ENCODE peak calls at places on chromosomes 11 and 22, in nine cellular contexts. N is A549, A is right lobe of liver, Z is adrenal gland, J is GM12878, T is ovary, C is H54, H is sigmoid colon, W is transverse colon. U is an unnamed sample.
A peak's percentile ranks its signal among the peaks of the same experiment; 100 is the strongest.

GRCh38 chr11:75777461-75778110 is 9.0 kb downstream of the DGAT2 start:
- DNase-seq in N (no peak), A (no peak), Z (no peak), J (no peak), T (no peak), C (no peak), H (no peak), W (no peak), U (no peak)

GRCh38 chr22:38986629-38987028 is 4.5 kb downstream of the APOBEC3B start:
- DNase-seq in N (no peak), A (no peak), Z (no peak), J (no peak), T (no peak), C (no peak), H (no peak), W (no peak), U (no peak)

GRCh38 chr11:79332017-79332416 is 108.8 kb downstream of the TENM4 start:
- DNase-seq in N (no peak), A (no peak), Z (peak; percentile 35), J (no peak), T (no peak), C (no peak), H (no peak), W (no peak), U (no peak)

GRCh38 chr22:18057568-18058209 is 20.1 kb upstream of the PEX26 start:
- DNase-seq in N (peak; percentile 60), A (no peak), Z (peak; percentile 95), J (peak; percentile 68), T (peak; percentile 82), C (peak; percentile 67), H (peak; percentile 98), W (peak; percentile 74), U (no peak)

GRCh38 chr22:35484651-35485372 is 55.8 kb upstream of the RASD2 start:
- DNase-seq in N (no peak), A (no peak), Z (no peak), J (no peak), T (no peak), C (no peak), H (no peak), W (no peak), U (no peak)

GRCh38 chr11:122556605-122557004 is 98.9 kb upstream of the UBASH3B start:
- DNase-seq in N (no peak), A (no peak), Z (no peak), J (no peak), T (peak; percentile 35), C (no peak), H (no peak), W (peak; percentile 8), U (no peak)

GRCh38 chr22:50628543-50629134 is 687 bp upstream of the ARSA start:
- DNase-seq in N (no peak), A (no peak), Z (no peak), J (no peak), T (no peak), C (no peak), H (peak; percentile 63), W (no peak), U (no peak)

GRCh38 chr11:63569570-63569969 is 6.4 kb upstream of the PLAAT2 start:
- DNase-seq in N (no peak), A (no peak), Z (no peak), J (no peak), T (no peak), C (no peak), H (no peak), W (no peak), U (no peak)

GRCh38 chr11:69978841-69979614 is 99.1 kb upstream of the ANO1 start:
- DNase-seq in N (no peak), A (no peak), Z (no peak), J (no peak), T (no peak), C (no peak), H (no peak), W (no peak), U (no peak)

GRCh38 chr11:120404495-120404894 is 68.3 kb downstream of the ARHGEF12 start:
- DNase-seq in N (no peak), A (no peak), Z (no peak), J (no peak), T (no peak), C (no peak), H (no peak), W (no peak), U (no peak)

DNA sequence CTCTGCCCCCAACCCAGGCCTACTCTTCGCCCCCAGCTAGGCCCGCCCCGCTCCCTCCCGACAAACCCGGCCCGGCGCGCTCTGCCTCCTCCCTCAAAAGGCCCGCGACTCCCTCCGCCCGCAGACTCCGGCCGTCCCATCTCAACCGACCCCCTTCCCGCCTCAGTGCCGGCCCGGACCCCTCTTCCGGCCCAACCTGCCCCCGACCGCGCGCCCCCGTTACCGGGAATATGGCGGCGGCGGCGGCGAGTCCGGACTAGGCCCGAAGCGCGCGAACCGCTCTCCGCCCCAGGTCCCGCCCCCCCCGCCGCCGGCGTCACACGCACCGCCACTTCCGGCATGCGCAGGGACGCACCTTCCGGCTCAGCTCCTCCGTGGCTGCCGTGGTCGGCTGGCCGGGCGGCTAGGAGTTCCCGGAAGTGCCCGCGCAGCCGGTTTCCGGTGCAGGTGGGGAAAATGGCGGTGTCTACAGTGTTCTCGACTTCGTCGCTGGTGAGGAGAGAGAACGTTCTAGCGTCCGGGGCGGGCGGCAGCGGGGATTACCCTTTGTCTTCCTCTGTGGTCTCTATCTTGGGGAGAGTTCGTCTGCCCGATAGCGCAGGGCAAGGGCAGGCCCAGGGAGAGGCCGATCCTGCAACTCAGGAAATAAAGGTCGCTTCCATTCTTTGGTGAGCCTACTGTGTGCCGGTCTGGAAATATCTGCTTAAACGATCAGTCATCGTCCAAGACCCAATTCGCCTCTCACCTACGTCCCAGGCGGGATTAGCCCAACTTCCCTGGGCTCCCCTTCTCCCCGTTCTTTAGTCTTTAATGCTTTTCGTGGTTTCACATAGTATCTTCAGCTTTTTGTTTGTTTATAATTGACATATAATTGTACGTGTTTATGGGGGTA is at the start of the genes CPSF7 and SDHAF2:
- DNase-seq in N (peak; percentile 94), A (peak; percentile 98), Z (peak; percentile 97), J (peak; percentile 69), T (peak; percentile 97), C (peak; percentile 94), H (peak; percentile 98), W (peak; percentile 98), U (peak; percentile 90)
- TF ChIP-seq POLR2A in N (peak; percentile 55), A (peak; percentile 80), Z (peak; percentile 77), J (peak; percentile 93), T (peak; percentile 76), C (peak; percentile 58), H (peak; percentile 50), W (peak; percentile 86), U (peak; percentile 86)

DNA sequence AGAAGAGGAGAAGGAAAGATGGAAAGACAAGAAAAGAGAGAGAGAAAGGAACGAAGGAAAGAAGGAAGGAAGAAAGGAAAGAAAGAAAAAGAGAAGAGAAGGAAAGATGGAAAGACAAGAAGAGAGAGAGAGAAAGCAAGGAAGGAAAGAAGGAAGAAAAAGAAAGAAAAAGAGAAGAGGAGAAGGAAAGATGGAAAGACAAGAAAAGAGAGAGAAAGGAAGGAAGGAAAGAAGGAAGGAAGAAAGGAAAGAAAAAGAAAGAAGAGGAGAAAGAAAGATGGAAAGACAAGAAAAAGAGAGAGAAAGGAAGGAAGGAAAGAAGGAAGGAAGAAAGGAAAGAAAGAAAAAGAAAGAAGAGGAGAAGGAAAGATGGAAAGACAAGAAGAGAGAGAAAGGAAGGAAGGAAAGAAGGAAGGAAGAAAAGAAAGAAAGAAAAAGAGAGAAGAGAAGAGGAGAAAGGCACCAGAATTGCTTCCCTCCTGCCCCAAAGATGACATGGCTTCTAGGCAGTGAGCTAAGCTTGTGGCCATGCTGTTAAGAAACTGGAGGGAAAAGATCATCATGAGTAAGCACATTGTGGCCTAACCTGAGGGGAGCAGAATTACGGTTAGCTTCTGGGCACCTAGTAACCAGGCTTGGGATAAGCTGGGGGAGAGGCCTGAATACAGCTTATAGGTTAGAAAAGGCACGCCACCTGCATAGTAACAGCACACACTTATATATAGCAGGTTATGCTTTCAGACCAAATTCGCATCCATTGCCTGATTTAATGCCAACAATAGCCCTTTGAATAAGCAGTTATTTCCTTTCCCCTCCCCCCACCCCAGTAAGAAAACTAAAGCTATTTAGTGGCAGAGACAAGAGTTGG is 2.3 kb upstream of the ST3GAL4 start:
- DNase-seq in N (no peak), A (no peak), Z (no peak), J (peak; percentile 15), T (no peak), C (peak; percentile 42), H (no peak), W (no peak), U (no peak)
- TF ChIP-seq POLR2A in N (no peak), A (no peak), Z (no peak), J (no peak), T (no peak), C (no peak), H (no peak), W (no peak), U (no peak)

DNA sequence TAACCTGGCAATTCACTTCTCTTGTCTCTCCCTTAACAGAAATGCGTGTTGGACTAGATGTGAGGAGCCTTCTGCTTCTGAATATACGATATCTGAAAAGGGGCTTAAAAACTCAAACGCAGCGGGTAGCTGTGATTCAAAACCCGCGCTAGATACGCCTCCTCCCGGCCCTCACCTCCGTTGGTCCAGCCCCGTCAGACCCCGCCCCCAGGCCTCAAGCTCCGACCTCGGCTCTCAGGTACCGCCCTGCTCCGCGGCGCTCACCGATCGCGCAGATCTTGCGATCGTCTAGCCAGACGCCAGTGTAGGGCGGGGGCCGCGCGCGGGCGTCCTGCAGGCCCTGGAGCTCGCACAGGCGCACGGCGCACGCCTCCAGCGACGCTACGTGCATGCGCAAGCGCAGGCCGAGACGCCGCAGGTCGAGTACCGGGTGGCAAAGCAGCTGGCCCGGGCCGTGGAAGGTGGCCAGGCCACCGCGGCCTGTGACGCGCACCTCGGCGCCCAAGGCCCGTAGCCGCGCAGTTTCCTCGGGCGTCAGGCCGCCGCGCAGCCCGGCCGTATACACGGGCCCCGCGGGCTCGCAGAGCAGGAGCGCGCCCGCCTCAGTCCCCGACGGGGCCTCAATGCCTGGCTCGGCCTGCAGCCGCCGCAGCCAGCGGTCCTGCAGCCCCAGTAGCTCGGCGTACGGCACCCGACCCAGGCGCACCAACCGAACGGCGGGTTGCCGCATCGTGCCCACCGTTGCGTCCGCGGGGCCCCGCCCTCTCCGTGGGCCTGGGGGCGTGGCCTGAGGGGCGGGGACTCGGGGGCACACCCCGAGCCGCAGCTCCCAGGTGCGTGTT is at the start of gene LIPT2:
- DNase-seq in N (peak; percentile 81), A (peak; percentile 99), Z (peak; percentile 98), J (peak; percentile 90), T (peak; percentile 94), C (peak; percentile 88), H (peak; percentile 98), W (peak; percentile 98), U (peak; percentile 83)
- TF ChIP-seq POLR2A in N (peak; percentile 78), A (peak; percentile 94), Z (peak; percentile 91), J (peak; percentile 94), T (peak; percentile 58), C (peak; percentile 85), H (peak; percentile 50), W (peak; percentile 87), U (peak; percentile 83)

DNA sequence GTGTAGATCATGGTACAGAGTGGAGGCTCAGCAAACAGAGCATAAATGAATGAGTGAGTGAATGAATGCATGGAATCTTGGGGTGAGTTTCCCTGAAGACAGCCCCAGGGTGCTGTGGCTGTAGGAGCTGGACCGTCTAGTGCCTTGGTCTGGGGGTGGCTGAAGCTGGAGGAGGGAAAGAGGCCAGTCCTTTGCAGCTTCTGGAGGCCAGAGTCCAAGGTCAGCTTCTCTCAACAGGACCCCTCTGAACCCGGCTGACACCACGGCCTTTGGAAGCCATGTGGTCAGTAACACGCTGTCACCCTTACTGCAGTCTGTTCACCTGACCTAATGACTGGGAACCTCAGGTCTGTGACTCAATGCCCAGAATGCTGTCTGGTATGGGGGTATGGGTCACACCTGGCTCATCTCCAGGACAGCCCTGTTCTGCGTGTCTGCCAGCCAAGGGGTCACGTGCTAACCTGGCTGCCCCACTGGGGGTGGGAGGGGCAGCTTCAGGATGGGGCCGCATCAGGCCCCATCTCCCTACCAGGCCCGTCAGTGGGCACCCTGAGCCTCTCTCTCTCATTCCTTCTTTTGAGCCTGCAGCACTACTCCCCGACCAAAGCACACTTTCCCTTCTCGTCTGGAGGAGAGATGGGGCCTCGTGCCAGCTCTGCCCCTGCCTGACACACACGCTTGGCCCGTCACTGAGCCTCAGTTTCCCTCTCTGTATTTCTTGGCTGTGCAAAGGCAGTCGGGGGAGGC is 24.1 kb upstream of the CHKA start:
- DNase-seq in N (peak; percentile 29), A (peak; percentile 81), Z (peak; percentile 85), J (no peak), T (no peak), C (peak; percentile 47), H (no peak), W (no peak), U (no peak)
- TF ChIP-seq POLR2A in N (no peak), A (no peak), Z (peak; percentile 15), J (no peak), T (no peak), C (no peak), H (no peak), W (no peak), U (no peak)